ENCODE peak calls at places on chromosomes 13 and 19, in five cellular contexts. X is H9, H is mesenchymal stem cell, W is neuronal stem cell, G is H1. N is an unnamed sample.

GRCh38 chr13:99228737-99229691 is 28.4 kb downstream of the UBAC2 start:
- DNase-seq in G (no peak), X (no peak), H (peak), W (no peak), N (peak)

GRCh38 chr19:47507924-47508553 is 6.8 kb downstream of the NAPA start:
- DNase-seq in H (no peak), X (no peak), W (no peak), G (no peak), N (no peak)

GRCh38 chr19:54164369-54165068 is 5.0 kb upstream of the LENG1 start:
- DNase-seq in X (peak), W (no peak), H (peak), G (peak), N (peak)

GRCh38 chr13:59715591-59715990 is 448.1 kb downstream of the DIAPH3 start:
- DNase-seq in W (no peak), G (no peak), H (no peak), X (no peak), N (no peak)

GRCh38 chr13:50513528-50513863 is 330.0 kb downstream of the DLEU7 start:
- DNase-seq in X (no peak), H (no peak), W (no peak), G (no peak), N (no peak)

GRCh38 chr13:25281193-25281936 is 5.9 kb downstream of the MTMR6 start:
- DNase-seq in G (no peak), W (no peak), H (peak), X (no peak), N (no peak)

GRCh38 chr19:4871711-4872110 is 4.2 kb upstream of the PLIN3 start:
- DNase-seq in H (no peak), W (no peak), G (no peak), X (no peak), N (no peak)

GRCh38 chr13:112462408-112462807 is 86.3 kb downstream of the SPACA7 start:
- DNase-seq in G (no peak), X (no peak), H (no peak), W (no peak), N (no peak)

GRCh38 chr13:79194272-79194671 is 211.8 kb downstream of the RBM26 start:
- DNase-seq in G (no peak), X (no peak), H (no peak), W (no peak), N (no peak)

GRCh38 chr13:93652942-93653341 is 426.3 kb downstream of the GPC6 start:
- DNase-seq in G (no peak), W (no peak), H (no peak), X (no peak), N (no peak)

GRCh38 chr13:35474551-35474950 is 1.9 kb downstream of the MAB21L1 start:
- DNase-seq in X (no peak), W (no peak), H (no peak), G (no peak), N (no peak)

GRCh38 chr19:56141416-56141992 is 417 bp downstream of the ZNF444 start:
- DNase-seq in H (peak), W (no peak), G (peak), X (no peak), N (peak)

GRCh38 chr19:53365899-53366493 is 491 bp downstream of the ZNF525 start:
- DNase-seq in X (no peak), W (no peak), H (no peak), G (no peak), N (peak)

GRCh38 chr19:1063909-1064660 is 2.9 kb upstream of the ARHGAP45 start:
- DNase-seq in X (peak), H (no peak), G (peak), W (no peak), N (peak)

GRCh38 chr13:99086149-99086868 is 108.4 kb upstream of the DOCK9 start:
- DNase-seq in G (peak), W (peak), H (peak), X (peak), N (peak)

GRCh38 chr19:9939301-9939913 is 3.1 kb upstream of the OLFM2 start:
- DNase-seq in H (peak), W (no peak), X (peak), G (no peak), N (no peak)

GRCh38 chr19:6861683-6862286 is 25.6 kb upstream of the ADGRE1 start:
- DNase-seq in G (no peak), W (no peak), X (no peak), H (no peak), N (peak)

GRCh38 chr19:42199440-42200115 is 17.9 kb downstream of the DEDD2 start:
- DNase-seq in G (no peak), W (no peak), X (peak), H (no peak), N (no peak)

GRCh38 chr19:55679343-55680257 is 4.6 kb downstream of the EPN1 start:
- DNase-seq in H (no peak), W (no peak), X (no peak), G (no peak), N (no peak)

GRCh38 chr13:30743319-30744055 is 8.1 kb downstream of the ALOX5AP start:
- DNase-seq in H (peak), W (no peak), G (no peak), X (no peak), N (peak)

GRCh38 chr13:110799246-110800236 is 86.0 kb downstream of the ING1 start:
- DNase-seq in X (no peak), H (peak), W (no peak), G (no peak), N (no peak)

GRCh38 chr19:9348671-9349070 is 14.1 kb upstream of the ZNF177 start:
- DNase-seq in H (no peak), G (no peak), W (no peak), X (no peak), N (no peak)

GRCh38 chr13:47039106-47039505 is 142.3 kb upstream of the HTR2A start:
- DNase-seq in G (no peak), W (no peak), X (no peak), H (peak), N (peak)

GRCh38 chr13:86383561-86383960 is 584.3 kb upstream of the SLITRK6 start:
- DNase-seq in X (no peak), G (no peak), W (no peak), H (no peak), N (no peak)

GRCh38 chr19:58001895-58002369 is 688 bp downstream of the ZNF606 start:
- DNase-seq in W (no peak), G (no peak), H (peak), X (no peak), N (no peak)

GRCh38 chr13:35231426-35231825 is 245.1 kb downstream of the MAB21L1 start:
- DNase-seq in G (no peak), X (no peak), W (no peak), H (no peak), N (no peak)

GRCh38 chr19:46221152-46221551 is 8.4 kb upstream of the IGFL1 start:
- DNase-seq in G (no peak), W (no peak), X (no peak), H (no peak), N (no peak)

GRCh38 chr19:5519076-5519475 is 48.7 kb downstream of the TINCR start:
- DNase-seq in W (no peak), G (no peak), X (no peak), H (no peak), N (peak)

GRCh38 chr13:99743079-99743478 is 228.5 kb downstream of the ZIC5 start:
- DNase-seq in X (no peak), W (no peak), G (peak), H (no peak), N (no peak)

GRCh38 chr13:42495751-42496150 is 78.2 kb upstream of the TNFSF11 start:
- DNase-seq in G (no peak), W (no peak), H (no peak), X (no peak), N (no peak)

GRCh38 chr13:79417741-79418140 is 11.7 kb upstream of the RBM26 start:
- DNase-seq in W (no peak), X (no peak), H (no peak), G (no peak), N (no peak)

GRCh38 chr13:28655566-28655965 is 3.4 kb upstream of the POMP start:
- DNase-seq in H (peak), W (no peak), X (no peak), G (no peak), N (peak)

GRCh38 chr19:16355293-16356043 is 30.8 kb downstream of the KLF2 start:
- DNase-seq in H (no peak), X (no peak), W (no peak), G (no peak), N (no peak)

GRCh38 chr19:4583961-4584669 is 24.6 kb upstream of the SEMA6B start:
- DNase-seq in H (peak), W (peak), G (peak), X (peak), N (no peak)

GRCh38 chr19:46081928-46082727 is 41.3 kb upstream of the IGFL4 start:
- DNase-seq in W (peak), G (no peak), H (peak), X (peak), N (peak)

GRCh38 chr19:1992759-1993260 is 22.7 kb downstream of the BTBD2 start:
- DNase-seq in W (no peak), X (peak), G (peak), H (no peak), N (peak)

GRCh38 chr19:16587031-16588023 is 15.1 kb upstream of the SLC35E1 start:
- DNase-seq in X (no peak), W (no peak), G (no peak), H (peak), N (no peak)

GRCh38 chr19:5624154-5624663 is 1.3 kb downstream of the SAFB start:
- DNase-seq in G (peak), X (no peak), W (no peak), H (peak), N (no peak)

GRCh38 chr19:18218159-18218558 is 8.1 kb downstream of the PDE4C start:
- DNase-seq in G (no peak), W (no peak), H (no peak), X (no peak), N (no peak)

GRCh38 chr13:67147257-67148218 is 82.6 kb downstream of the PCDH9 start:
- DNase-seq in X (no peak), H (peak), G (no peak), W (no peak), N (no peak)
- H2BK12ac ChIP-seq in X (no peak), H (no peak), G (no peak), W (no peak), N (no peak)

DNA sequence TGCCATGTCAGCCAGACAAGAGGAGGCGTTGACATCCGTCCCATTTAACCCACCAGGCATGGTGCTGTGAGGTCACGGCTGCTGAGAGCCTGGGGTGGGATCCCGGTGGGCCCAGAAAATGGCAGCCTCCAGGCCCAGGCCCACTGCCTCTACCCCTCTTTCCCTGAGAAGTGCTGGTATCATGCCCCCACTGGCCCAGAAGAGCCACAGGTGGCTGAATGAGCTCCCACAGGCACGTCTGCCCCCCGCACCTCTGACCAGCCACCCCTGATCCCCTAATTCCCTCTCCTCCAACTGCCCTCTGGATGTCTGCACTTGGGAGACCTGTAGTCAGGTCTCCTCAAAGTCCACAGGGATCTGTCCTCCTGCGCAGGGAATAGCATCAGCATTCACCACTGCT is 37.3 kb upstream of the KCTD15 start:
- DNase-seq in G (no peak), H (no peak), W (no peak), X (no peak), N (no peak)
- H4K91ac ChIP-seq in G (no peak), H (no peak), W (no peak), X (no peak), N (no peak)

DNA sequence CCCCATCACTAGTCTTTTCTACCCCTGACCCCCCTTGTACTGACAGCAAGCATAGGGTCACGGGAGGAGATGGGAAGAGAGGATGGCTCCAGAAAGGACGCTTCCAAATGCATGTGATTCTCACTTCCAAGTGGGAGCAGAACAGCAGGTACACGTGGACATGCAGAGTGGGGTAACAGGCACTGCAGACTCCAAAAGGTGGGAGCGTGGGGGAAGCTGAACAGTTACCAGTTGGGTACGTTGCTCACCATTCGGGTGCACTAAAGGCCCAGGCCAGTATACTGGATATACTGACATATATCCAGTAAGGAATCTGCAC is 2.3 kb upstream of the ETV2 start:
- DNase-seq in W (no peak), H (no peak), G (no peak), X (no peak), N (no peak)
- H2BK12ac ChIP-seq in W (no peak), H (peak), G (peak), X (no peak), N (peak)

DNA sequence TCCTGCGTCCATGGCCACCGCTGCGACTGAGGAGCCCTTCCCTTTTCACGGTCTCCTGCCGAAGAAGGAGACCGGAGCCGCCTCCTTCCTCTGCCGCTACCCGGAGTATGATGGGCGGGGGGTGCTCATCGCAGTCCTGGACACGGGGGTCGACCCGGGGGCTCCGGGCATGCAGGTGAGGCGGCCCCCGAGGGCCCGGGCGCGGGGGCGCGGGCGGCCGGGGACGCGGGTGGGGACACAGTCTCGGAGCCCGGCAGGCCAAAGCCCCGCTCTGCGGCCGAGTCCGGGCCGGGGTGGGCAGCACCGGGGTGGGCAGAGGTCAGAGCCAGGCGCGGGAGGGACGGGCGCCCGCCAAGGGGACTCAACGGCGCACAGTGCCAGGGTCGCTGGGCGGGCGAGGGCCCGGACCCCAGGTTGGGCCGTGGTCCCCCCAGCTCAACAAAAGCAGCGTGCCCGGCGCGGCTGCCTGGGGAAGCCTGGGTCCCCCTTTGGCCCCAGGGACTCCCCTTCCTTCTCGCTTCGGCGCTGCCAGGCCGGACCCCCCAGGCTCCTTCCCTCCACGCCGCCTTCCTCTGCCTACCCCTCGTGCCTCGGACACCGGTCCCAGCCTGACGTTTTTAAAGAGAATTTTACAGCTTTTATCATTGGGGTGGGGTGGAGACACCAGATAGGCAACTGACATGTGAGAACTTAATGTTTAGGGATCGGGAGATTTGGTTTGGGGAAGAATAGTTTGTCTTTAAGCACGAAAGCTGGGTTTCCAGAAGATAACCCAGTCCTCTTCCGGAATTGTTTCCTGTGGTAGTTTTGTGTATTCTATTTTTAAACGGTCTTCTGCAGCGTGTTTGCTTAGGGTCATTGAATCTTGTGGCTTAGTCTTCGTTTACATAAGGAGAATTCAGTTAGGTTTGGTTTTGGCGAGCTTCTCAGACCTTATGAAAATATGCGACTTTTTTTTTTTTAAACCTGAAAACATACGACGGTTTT is 536 bp downstream of the TPP2 start:
- DNase-seq in H (peak), W (peak), X (no peak), G (no peak), N (peak)
- H4K91ac ChIP-seq in H (peak), W (no peak), X (no peak), G (peak), N (peak)

GRCh38 chr13:109785892-109786450 is 412 bp downstream of the IRS2 start:
- DNase-seq in H (no peak), G (no peak), W (no peak), X (no peak), N (peak)

GRCh38 chr13:109784590-109785140 is 1.7 kb downstream of the IRS2 start:
- DNase-seq in X (peak), W (peak), G (peak), H (peak), N (peak)

GRCh38 chr13:109783815-109784589 is 2.4 kb downstream of the IRS2 start:
- DNase-seq in H (peak), G (no peak), X (peak), W (no peak), N (peak)

GRCh38 chr13:109786457-109787134 is at the start of gene IRS2:
- DNase-seq in G (peak), X (peak), H (peak), W (peak), N (peak)

GRCh38 chr13:109785141-109785891 is 1.1 kb downstream of the IRS2 start:
- DNase-seq in G (peak), H (peak), X (peak), W (no peak), N (peak)
- H2BK12ac ChIP-seq in G (peak), H (peak), X (no peak), W (peak), N (no peak)

GRCh38 chr19:30315159-30315558 is 57.0 kb upstream of the ZNF536 start:
- DNase-seq in W (no peak), H (no peak), G (no peak), X (no peak), N (no peak)
- H4K91ac ChIP-seq in W (no peak), H (no peak), G (no peak), X (no peak), N (no peak)

DNA sequence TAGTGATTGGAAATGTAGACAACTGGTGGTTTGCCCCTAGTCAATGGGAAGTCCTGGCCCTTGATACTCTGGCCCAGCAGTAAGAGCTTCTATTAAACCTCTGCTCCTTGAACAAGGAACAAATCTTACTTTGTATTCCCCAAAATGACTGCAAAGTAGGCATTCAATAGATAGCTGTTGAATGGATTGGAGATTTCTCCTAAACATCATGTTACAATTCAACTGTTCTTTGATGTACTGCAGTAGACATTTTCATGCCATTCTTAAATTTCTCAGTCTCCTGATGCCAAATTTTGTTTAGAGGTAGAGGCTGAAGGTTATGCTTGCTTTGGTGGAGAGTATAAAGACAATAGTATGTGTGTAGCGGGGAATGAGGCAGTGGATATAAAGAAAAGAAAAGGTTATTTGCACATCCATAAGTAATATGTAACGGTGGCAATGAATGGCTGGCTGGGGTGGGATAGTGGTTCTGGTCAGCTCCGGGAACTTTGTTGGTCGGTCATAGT is 12.8 kb downstream of the MIR17HG start:
- DNase-seq in W (no peak), G (no peak), H (no peak), X (no peak), N (no peak)
- H2BK12ac ChIP-seq in W (no peak), G (no peak), H (no peak), X (no peak), N (no peak)